ENCODE peak calls at places on chromosomes 5 and 9, in four cellular contexts. Q is stomach, K is tibial nerve, V is body of pancreas. S is an unnamed sample.

GRCh38 chr9:135746565-135746964 is 44.6 kb downstream of the KCNT1 start:
- DNase-seq in Q (no peak), K (no peak), V (no peak), S (peak; percentile 44)

GRCh38 chr9:132192728-132193127 is 30.9 kb downstream of the NTNG2 start:
- DNase-seq in Q (no peak), K (no peak), V (no peak), S (no peak)

GRCh38 chr5:172569862-172570558 is 71.1 kb upstream of the NEURL1B start:
- DNase-seq in Q (no peak), K (no peak), V (no peak), S (no peak)

GRCh38 chr5:142845402-142845901 is 75.3 kb downstream of the ARHGAP26 start:
- DNase-seq in Q (no peak), K (no peak), V (no peak), S (no peak)

GRCh38 chr9:81604306-81605153 is 84.8 kb downstream of the TLE1 start:
- DNase-seq in Q (no peak), K (no peak), V (no peak), S (no peak)

GRCh38 chr9:14517154-14517906 is 175.9 kb downstream of the ZDHHC21 start:
- DNase-seq in Q (no peak), K (no peak), V (no peak), S (no peak)

GRCh38 chr5:138989720-138990119 is 114.6 kb upstream of the LRRTM2 start:
- DNase-seq in Q (no peak), K (no peak), V (no peak), S (no peak)

GRCh38 chr9:128081052-128081451 is 13.0 kb downstream of the SLC25A25 start:
- DNase-seq in Q (no peak), K (no peak), V (no peak), S (peak; percentile 61)

GRCh38 chr9:90906316-90907055 is 104.9 kb downstream of the SYK start:
- DNase-seq in Q (no peak), K (no peak), V (no peak), S (no peak)

GRCh38 chr5:132262882-132263547 is 5.5 kb downstream of the PDLIM4 start:
- DNase-seq in Q (no peak), K (no peak), V (no peak), S (no peak)

GRCh38 chr5:149285153-149285552 is 13.5 kb downstream of the AFAP1L1 start:
- DNase-seq in Q (no peak), K (no peak), V (no peak), S (no peak)

GRCh38 chr9:91954841-91955471 is 4.9 kb upstream of the ROR2 start:
- DNase-seq in Q (peak; percentile 71), K (no peak), V (peak; percentile 48), S (peak; percentile 90)

GRCh38 chr9:105557804-105558610 is at the start of gene FKTN:
- DNase-seq in Q (peak; percentile 90), K (peak; percentile 73), V (peak; percentile 88), S (peak; percentile 90)

GRCh38 chr9:116868212-116868611 is 181.1 kb downstream of the TRIM32 start:
- DNase-seq in Q (no peak), K (no peak), V (no peak), S (no peak)

GRCh38 chr5:137137013-137137632 is 362.0 kb downstream of the SPOCK1 start:
- DNase-seq in Q (no peak), K (no peak), V (no peak), S (no peak)

GRCh38 chr5:83856898-83857297 is 136.2 kb upstream of the HAPLN1 start:
- DNase-seq in Q (no peak), K (no peak), V (no peak), S (no peak)

GRCh38 chr9:34384368-34385165 is 7.9 kb upstream of the MYORG start:
- DNase-seq in Q (no peak), K (no peak), V (no peak), S (no peak)

GRCh38 chr9:27196383-27196782 is 87.4 kb downstream of the TEK start:
- DNase-seq in Q (no peak), K (no peak), V (no peak), S (no peak)

GRCh38 chr5:139639619-139640431 is 8.3 kb upstream of the CXXC5 start:
- DNase-seq in Q (peak; percentile 29), K (no peak), V (peak; percentile 73), S (no peak)

GRCh38 chr5:125412051-125412560 is 665.7 kb upstream of the ZNF608 start:
- DNase-seq in Q (no peak), K (no peak), V (no peak), S (no peak)

GRCh38 chr5:144812770-144813169 is 642.1 kb downstream of the KCTD16 start:
- DNase-seq in Q (no peak), K (no peak), V (no peak), S (no peak)

GRCh38 chr5:29134418-29134817 is 2059.1 kb upstream of the CDH6 start:
- DNase-seq in Q (no peak), K (no peak), V (no peak), S (no peak)

GRCh38 chr5:141617682-141618029 is 1.1 kb downstream of the DIAPH1 start:
- DNase-seq in Q (no peak), K (no peak), V (no peak), S (no peak)

GRCh38 chr9:120926397-120926928 is at the start of gene TRAF1:
- DNase-seq in Q (no peak), K (no peak), V (no peak), S (no peak)
- TF ChIP-seq POLR2A in Q (no peak), K (no peak), V (no peak), S (no peak)

GRCh38 chr5:151081426-151082273 is 816 bp upstream of the TNIP1 start:
- DNase-seq in Q (no peak), K (no peak), V (no peak), S (no peak)

GRCh38 chr5:151079838-151080619 is 805 bp downstream of the TNIP1 start:
- DNase-seq in Q (no peak), K (no peak), V (no peak), S (no peak)

GRCh38 chr5:151082274-151082902 is 1.6 kb upstream of the TNIP1 start:
- DNase-seq in Q (no peak), K (no peak), V (no peak), S (no peak)

GRCh38 chr5:151078490-151079262 is 2.2 kb downstream of the TNIP1 start:
- DNase-seq in Q (no peak), K (no peak), V (no peak), S (no peak)

GRCh38 chr5:151080620-151081425 is at the start of gene TNIP1:
- DNase-seq in Q (peak; percentile 96), K (peak; percentile 84), V (peak; percentile 93), S (peak; percentile 79)
- TF ChIP-seq POLR2A in Q (peak; percentile 3), K (peak; percentile 69), V (peak; percentile 85), S (peak; percentile 31)

GRCh38 chr9:33329996-33330395 is 39.7 kb downstream of the NFX1 start:
- DNase-seq in Q (no peak), K (no peak), V (no peak), S (peak; percentile 10)

GRCh38 chr9:33329117-33329563 is 38.8 kb downstream of the NFX1 start:
- DNase-seq in Q (peak; percentile 82), K (no peak), V (peak; percentile 69), S (peak; percentile 35)

GRCh38 chr9:33331411-33331891 is 41.1 kb downstream of the NFX1 start:
- DNase-seq in Q (no peak), K (no peak), V (no peak), S (no peak)
- TF ChIP-seq POLR2A in Q (no peak), K (no peak), V (no peak), S (no peak)

GRCh38 chr5:111252799-111253564 is 28.8 kb downstream of the CAMK4 start:
- DNase-seq in Q (no peak), K (no peak), V (no peak), S (no peak)
- TF ChIP-seq POLR2A in Q (no peak), K (no peak), V (no peak), S (no peak)

GRCh38 chr5:35001842-35002241 is 45.9 kb downstream of the AGXT2 start:
- DNase-seq in Q (no peak), K (no peak), V (no peak), S (no peak)
- TF ChIP-seq POLR2A in Q (no peak), K (no peak), V (no peak), S (no peak)

GRCh38 chr9:12775963-12776774 is 1.3 kb downstream of the LURAP1L start:
- DNase-seq in Q (peak; percentile 82), K (peak; percentile 62), V (peak; percentile 84), S (peak; percentile 61)

GRCh38 chr9:12776775-12777055 is 1.9 kb downstream of the LURAP1L start:
- DNase-seq in Q (no peak), K (no peak), V (no peak), S (no peak)

GRCh38 chr9:12773562-12773961 is 1.3 kb upstream of the LURAP1L start:
- DNase-seq in Q (no peak), K (no peak), V (no peak), S (no peak)

GRCh38 chr9:12775373-12775962 is 648 bp downstream of the LURAP1L start:
- DNase-seq in Q (no peak), K (no peak), V (peak; percentile 20), S (no peak)

DNA sequence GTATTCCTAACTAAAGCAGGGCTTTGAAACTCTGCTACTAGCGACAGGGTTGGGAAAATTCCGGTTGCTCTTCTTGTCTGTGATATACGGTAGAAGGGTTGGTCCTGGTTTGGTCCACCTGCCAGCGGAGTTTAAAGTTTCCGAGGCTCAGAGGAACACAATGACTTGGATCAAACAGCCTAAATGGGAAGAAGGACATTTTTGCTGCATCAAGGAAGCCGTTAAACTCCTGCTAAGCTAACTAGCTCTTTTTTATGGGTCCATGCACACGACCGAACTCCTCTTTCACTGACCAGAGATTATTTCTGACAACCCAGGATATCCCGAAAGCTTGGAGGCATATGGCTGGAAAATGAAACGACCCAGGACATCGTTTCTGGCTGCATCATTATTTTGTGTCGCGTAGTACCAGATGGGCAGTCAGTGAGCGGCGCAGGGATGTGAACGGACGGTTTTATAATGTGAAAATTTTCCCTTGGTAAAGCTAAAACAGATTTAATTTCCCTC is at the start of gene LURAP1L:
- DNase-seq in Q (peak; percentile 64), K (no peak), V (peak; percentile 65), S (no peak)
- TF ChIP-seq POLR2A in Q (no peak), K (peak; percentile 53), V (peak; percentile 90), S (no peak)

DNA sequence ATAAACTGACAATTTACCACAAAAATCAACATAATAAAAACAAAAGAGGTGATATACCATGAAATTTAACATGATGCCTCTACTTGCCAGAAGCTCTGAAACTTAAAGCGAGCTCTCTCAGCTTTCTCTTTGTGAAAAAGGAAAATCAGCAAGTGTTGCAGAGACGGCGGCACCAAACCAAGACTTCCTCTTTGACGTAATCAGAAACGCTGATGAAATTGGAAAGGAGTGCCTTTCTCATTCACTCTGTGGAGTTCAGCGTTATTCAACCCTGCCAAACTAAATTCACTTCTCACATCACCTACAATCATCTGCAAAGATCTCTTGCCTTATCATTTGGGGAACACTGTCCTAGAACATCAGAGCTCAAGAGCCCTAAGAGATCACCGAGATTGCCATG is 32.2 kb downstream of the ANXA6 start:
- DNase-seq in Q (no peak), K (no peak), V (no peak), S (no peak)
- TF ChIP-seq POLR2A in Q (no peak), K (no peak), V (no peak), S (no peak)